ENCODE peak calls at places on chromosome 9, in six cellular contexts. Y is A549, D is fibroblast of lung, C is lower leg skin, U is GM12864, A is psoas muscle. T is an unnamed sample.

GRCh38 chr9:115590016-115590415 is 472.1 kb upstream of the TNC start:
- DNase-seq in U (no peak), Y (peak; percentile 77), D (peak; percentile 96), C (no peak), A (no peak), T (peak; percentile 81)

GRCh38 chr9:18606831-18607230 is 132.9 kb downstream of the ADAMTSL1 start:
- DNase-seq in D (peak; percentile 27), Y (no peak), C (no peak), U (no peak), A (no peak), T (no peak)

GRCh38 chr9:76820431-76820830 is 56.2 kb downstream of the PCA3 start:
- DNase-seq in C (no peak), Y (no peak), D (no peak), U (no peak), A (no peak), T (no peak)

GRCh38 chr9:121654497-121655140 is 3.2 kb downstream of the DAB2IP start:
- DNase-seq in C (no peak), D (no peak), A (no peak), Y (no peak), U (no peak), T (no peak)

GRCh38 chr9:107280543-107280942 is 2.5 kb upstream of the RAD23B start:
- DNase-seq in Y (no peak), D (no peak), U (no peak), C (no peak), A (no peak), T (no peak)

GRCh38 chr9:37104183-37104889 is 16.0 kb upstream of the ZCCHC7 start:
- DNase-seq in C (no peak), U (no peak), D (peak; percentile 81), Y (peak; percentile 29), A (no peak), T (no peak)

GRCh38 chr9:82418334-82418733 is 429.8 kb downstream of the SPATA31D1 start:
- DNase-seq in U (no peak), D (no peak), A (no peak), Y (no peak), C (no peak), T (no peak)

GRCh38 chr9:135339378-135339973 is 140.1 kb upstream of the PPP1R26 start:
- DNase-seq in U (no peak), D (no peak), Y (no peak), C (peak; percentile 76), A (no peak), T (no peak)

GRCh38 chr9:95107001-95107749 is 210.3 kb downstream of the FANCC start:
- DNase-seq in A (no peak), U (no peak), C (no peak), Y (no peak), D (peak; percentile 68), T (peak; percentile 83)

GRCh38 chr9:99373912-99374311 is 151.8 kb downstream of the SEC61B start:
- DNase-seq in C (no peak), D (no peak), A (no peak), U (no peak), Y (no peak), T (no peak)

GRCh38 chr9:94904806-94905205 is 178.3 kb downstream of the AOPEP start:
- DNase-seq in D (no peak), C (no peak), Y (no peak), A (no peak), U (no peak), T (no peak)

GRCh38 chr9:70390922-70391321 is 23.5 kb downstream of the KLF9 start:
- DNase-seq in A (no peak), Y (no peak), C (no peak), U (no peak), D (peak; percentile 54), T (peak; percentile 50)

GRCh38 chr9:82597225-82598158 is 465.4 kb downstream of the RASEF start:
- DNase-seq in A (no peak), D (peak; percentile 16), Y (no peak), C (no peak), U (no peak), T (no peak)

GRCh38 chr9:112505607-112506006 is 19.0 kb downstream of the KIAA1958 start:
- DNase-seq in Y (no peak), D (no peak), U (no peak), C (no peak), A (no peak), T (no peak)

GRCh38 chr9:71322311-71322710 is 200.9 kb upstream of the TRPM3 start:
- DNase-seq in C (no peak), Y (no peak), U (no peak), D (no peak), A (no peak), T (no peak)

GRCh38 chr9:130064621-130065020 is 10.9 kb downstream of the GPR107 start:
- DNase-seq in U (no peak), C (no peak), A (no peak), Y (no peak), D (no peak), T (no peak)

GRCh38 chr9:134942011-134942410 is 24.3 kb upstream of the FCN1 start:
- DNase-seq in Y (no peak), A (no peak), D (no peak), U (no peak), C (no peak), T (no peak)

GRCh38 chr9:110837401-110838005 is 168.9 kb downstream of the MUSK start:
- DNase-seq in Y (no peak), D (no peak), U (no peak), A (no peak), C (no peak), T (no peak)

GRCh38 chr9:130576176-130576575 is 3.2 kb upstream of the FUBP3 start:
- DNase-seq in A (no peak), D (no peak), Y (no peak), U (no peak), C (no peak), T (no peak)

GRCh38 chr9:132351404-132352050 is 3.3 kb downstream of the SETX start:
- DNase-seq in C (no peak), Y (no peak), U (no peak), A (no peak), D (peak; percentile 18), T (no peak)

GRCh38 chr9:114169029-114169939 is 13.9 kb downstream of the COL27A1 start:
- DNase-seq in U (no peak), D (peak; percentile 84), C (no peak), A (no peak), Y (no peak), T (no peak)

GRCh38 chr9:4228606-4229005 is 71.3 kb downstream of the GLIS3 start:
- DNase-seq in U (no peak), Y (peak; percentile 60), D (peak; percentile 70), A (no peak), C (no peak), T (no peak)

GRCh38 chr9:98134702-98135557 is 15.9 kb upstream of the TRIM14 start:
- DNase-seq in Y (no peak), D (no peak), C (no peak), A (no peak), U (no peak), T (no peak)

GRCh38 chr9:8361364-8361763 is 561.8 kb upstream of the DMAC1 start:
- DNase-seq in D (no peak), Y (no peak), C (no peak), A (no peak), U (no peak), T (no peak)

GRCh38 chr9:1759009-1759408 is 256.1 kb upstream of the SMARCA2 start:
- DNase-seq in U (peak; percentile 74), Y (peak; percentile 1), A (no peak), D (no peak), C (no peak), T (no peak)

GRCh38 chr9:89986190-89986589 is 381.4 kb downstream of the GADD45G start:
- DNase-seq in U (no peak), D (no peak), C (no peak), Y (no peak), A (no peak), T (no peak)

GRCh38 chr9:136705564-136705963 is 6.8 kb upstream of the DIPK1B start:
- DNase-seq in A (no peak), U (no peak), C (no peak), D (no peak), Y (no peak), T (peak; percentile 36)

GRCh38 chr9:16705121-16705604 is 165.3 kb downstream of the BNC2 start:
- DNase-seq in U (no peak), A (peak; percentile 90), Y (peak; percentile 99), C (peak; percentile 93), D (peak; percentile 97), T (peak; percentile 97)

GRCh38 chr9:16710888-16711287 is 159.6 kb downstream of the BNC2 start:
- DNase-seq in Y (no peak), A (no peak), U (no peak), C (no peak), D (no peak), T (no peak)

GRCh38 chr9:16709936-16710335 is 160.5 kb downstream of the BNC2 start:
- DNase-seq in Y (no peak), D (no peak), C (no peak), A (no peak), U (no peak), T (no peak)

GRCh38 chr9:16712800-16713199 is 157.7 kb downstream of the BNC2 start:
- DNase-seq in A (no peak), Y (no peak), D (no peak), C (no peak), U (no peak), T (no peak)

DNA sequence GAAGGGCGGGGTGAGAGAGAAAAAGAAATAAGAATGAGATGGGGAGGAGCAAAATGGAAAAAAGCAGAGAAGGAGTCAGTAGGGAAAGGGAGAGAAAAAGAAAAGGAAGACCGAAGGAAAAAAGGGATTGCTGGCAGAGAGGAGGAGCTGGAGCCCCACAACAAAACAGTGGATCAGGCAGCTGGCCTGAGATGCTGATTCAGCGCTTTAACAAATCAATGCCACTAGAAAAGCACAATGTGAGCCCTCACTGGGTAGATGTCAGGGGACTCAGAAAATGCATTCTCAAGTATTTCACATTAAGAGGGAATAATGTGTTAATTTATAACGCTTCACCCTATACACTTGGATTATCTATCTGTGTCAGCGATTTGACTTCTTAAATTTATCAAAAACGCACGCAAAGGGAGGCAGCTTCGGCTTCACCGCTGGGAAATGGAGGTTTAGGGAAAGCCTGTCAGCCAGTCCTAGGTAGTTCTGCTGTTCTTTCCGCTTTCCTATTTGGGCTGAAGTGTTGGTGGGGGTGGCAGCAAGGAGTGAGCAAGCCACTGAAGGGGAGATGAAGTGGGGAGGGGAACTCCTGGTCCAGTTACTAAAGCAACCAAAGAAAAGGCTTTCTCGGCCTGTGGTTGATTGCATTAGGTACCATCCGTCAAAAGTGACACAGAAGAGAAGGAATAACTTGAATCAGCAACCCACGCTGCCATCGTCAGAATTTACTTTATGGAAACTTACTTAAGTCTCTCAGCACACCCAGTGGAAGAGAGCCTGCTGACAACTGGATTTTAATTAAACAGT is 161.6 kb downstream of the BNC2 start:
- DNase-seq in C (no peak), A (no peak), Y (no peak), U (no peak), D (peak; percentile 82), T (no peak)
- H3K4me3 ChIP-seq in C (no peak overlapping the region), A (no peak overlapping the region), Y (no peak overlapping the region), U (no peak overlapping the region), D (no peak overlapping the region), T (no peak overlapping the region)

GRCh38 chr9:123928471-123929176 is 1.3 kb downstream of the DENND1A start:
- DNase-seq in A (no peak), D (peak; percentile 23), U (no peak), C (peak; percentile 53), Y (no peak), T (no peak)
- TF ChIP-seq CTCF in A (no peak), D (no peak), U (peak; percentile 9), C (no peak), Y (no peak), T (no peak)

GRCh38 chr9:35791321-35791921 is at the start of gene NPR2:
- DNase-seq in U (no peak), A (peak; percentile 61), D (peak; percentile 39), C (peak; percentile 88), Y (no peak), T (no peak)
- H3K4me3 ChIP-seq in U (no peak within 1 kb of the TSS), A (peak within 1 kb of the TSS; percentile 79), D (peak within 1 kb of the TSS; percentile 50), C (no peak within 1 kb of the TSS), Y (no peak within 1 kb of the TSS), T (peak within 1 kb of the TSS; percentile 54)

GRCh38 chr9:14400658-14400995 is 86.7 kb upstream of the NFIB start:
- DNase-seq in A (peak; percentile 56), Y (peak; percentile 67), U (no peak), D (peak; percentile 94), C (no peak), T (no peak)
- TF ChIP-seq CTCF in A (peak; percentile 58), Y (peak; percentile 63), U (no peak), D (peak; percentile 61), C (peak; percentile 33), T (peak; percentile 19)

T was measured in retinal pigment epithelial cell.